ENCODE peak calls at places on chromosomes 12 and 14, in nine cellular contexts. K is activated naive CD4-positive, alpha-beta T cell treated with anti-CD3 and anti-CD28 coated beads, Interleukin-2, amount 50 U/mL, for 72 hours; B is CD4-positive, CD25-positive, alpha-beta regulatory T cell; P is K562; H is activated CD8-positive, alpha-beta T cell treated with anti-CD3 and anti-CD28 coated beads, Interleukin-2, amount 10 ng/mL, durations not matched to agents 7 days and 5 days; F is SK-N-SH treated with all-trans-retinoic acid at 6 μM for 48 hours; Q is IMR-90; O is heart left ventricle; E is Right ventricle myocardium superior. G is an unnamed sample.

GRCh38 chr12:109309441-109310246 is 560 bp upstream of the FOXN4 start:
- ATAC-seq in K (peak; percentile 29), B (no peak), P (peak; percentile 70), H (peak; percentile 68), F (peak; percentile 25), Q (peak; percentile 44), O (no peak), E (peak; percentile 65), G (peak; percentile 55)

GRCh38 chr14:49314756-49315155 is 271.4 kb downstream of the RPS29 start:
- ATAC-seq in K (no peak), B (no peak), P (no peak), H (no peak), F (no peak), Q (no peak), O (no peak), E (no peak), G (no peak)

GRCh38 chr14:49280566-49280965 is 305.6 kb downstream of the RPS29 start:
- ATAC-seq in K (no peak), B (no peak), P (no peak), H (no peak), F (no peak), Q (no peak), O (no peak), E (no peak), G (no peak)

GRCh38 chr12:8519208-8519607 is 5.9 kb downstream of the CLEC4D start:
- ATAC-seq in K (no peak), B (no peak), P (no peak), H (no peak), F (no peak), Q (no peak), O (peak; percentile 48), E (no peak), G (no peak)

GRCh38 chr12:15546102-15546701 is 223.9 kb downstream of the PTPRO start:
- ATAC-seq in K (peak; percentile 77), B (peak; percentile 91), P (no peak), H (peak; percentile 82), F (peak; percentile 66), Q (no peak), O (no peak), E (peak; percentile 57), G (no peak)

GRCh38 chr14:98189077-98189476 is 1082.9 kb downstream of the BCL11B start:
- ATAC-seq in K (peak; percentile 66), B (peak; percentile 40), P (no peak), H (peak; percentile 69), F (no peak), Q (no peak), O (no peak), E (no peak), G (no peak)

GRCh38 chr14:46651526-46652144 is at the start of gene RPL10L:
- ATAC-seq in K (no peak), B (no peak), P (no peak), H (no peak), F (no peak), Q (no peak), O (no peak), E (no peak), G (no peak)

GRCh38 chr12:112858776-112859175 is 48.0 kb upstream of the OAS1 start:
- ATAC-seq in K (no peak), B (no peak), P (no peak), H (no peak), F (no peak), Q (no peak), O (no peak), E (no peak), G (no peak)

GRCh38 chr12:92624236-92624635 is 78.6 kb upstream of the PLEKHG7 start:
- ATAC-seq in K (no peak), B (no peak), P (no peak), H (no peak), F (peak; percentile 45), Q (peak; percentile 70), O (no peak), E (no peak), G (no peak)

GRCh38 chr12:14959463-14959862 is 1.9 kb downstream of the ARHGDIB start:
- ATAC-seq in K (peak; percentile 2), B (no peak), P (no peak), H (no peak), F (no peak), Q (no peak), O (peak; percentile 8), E (peak; percentile 11), G (no peak)

GRCh38 chr14:74474376-74474775 is 18.7 kb downstream of the NPC2 start:
- ATAC-seq in K (no peak), B (no peak), P (no peak), H (no peak), F (no peak), Q (no peak), O (no peak), E (no peak), G (no peak)

GRCh38 chr14:105248368-105249174 is at the start of gene BTBD6:
- ATAC-seq in K (peak; percentile 97), B (peak; percentile 93), P (no peak), H (peak; percentile 96), F (peak; percentile 95), Q (peak; percentile 92), O (peak; percentile 94), E (peak; percentile 96), G (peak; percentile 95)

GRCh38 chr12:56212360-56212759 is 9.4 kb downstream of the RNF41 start:
- ATAC-seq in K (peak; percentile 96), B (no peak), P (no peak), H (no peak), F (no peak), Q (no peak), O (no peak), E (no peak), G (no peak)

GRCh38 chr14:30528119-30528518 is 30.8 kb upstream of the G2E3 start:
- ATAC-seq in K (no peak), B (no peak), P (no peak), H (no peak), F (no peak), Q (no peak), O (no peak), E (no peak), G (no peak)

GRCh38 chr12:14810167-14810952 is 3.6 kb downstream of the SMCO3 start:
- ATAC-seq in K (no peak), B (no peak), P (no peak), H (no peak), F (no peak), Q (no peak), O (no peak), E (no peak), G (no peak)

GRCh38 chr12:32587536-32588346 is 91.4 kb upstream of the DNM1L start:
- ATAC-seq in K (no peak), B (no peak), P (no peak), H (no peak), F (no peak), Q (no peak), O (no peak), E (no peak), G (no peak)

GRCh38 chr12:105455250-105455649 is 124.8 kb downstream of the C12orf75 start:
- ATAC-seq in K (no peak), B (no peak), P (no peak), H (no peak), F (no peak), Q (no peak), O (peak; percentile 57), E (peak; percentile 55), G (no peak)

GRCh38 chr14:28651148-28651547 is 115.4 kb upstream of the FOXG1 start:
- ATAC-seq in K (no peak), B (no peak), P (no peak), H (no peak), F (no peak), Q (no peak), O (no peak), E (no peak), G (no peak)

GRCh38 chr14:59238242-59238641 is 49.8 kb downstream of the DAAM1 start:
- ATAC-seq in K (no peak), B (no peak), P (no peak), H (no peak), F (no peak), Q (no peak), O (peak; percentile 36), E (peak; percentile 31), G (no peak)

GRCh38 chr14:99412122-99413061 is 68.3 kb downstream of the SETD3 start:
- ATAC-seq in K (peak; percentile 72), B (no peak), P (no peak), H (no peak), F (no peak), Q (no peak), O (no peak), E (no peak), G (no peak)

GRCh38 chr12:124024263-124024678 is 51.3 kb downstream of the ZNF664 start:
- ATAC-seq in K (no peak), B (no peak), P (peak; percentile 61), H (no peak), F (no peak), Q (no peak), O (no peak), E (no peak), G (no peak)

GRCh38 chr12:49761677-49762467 is 20.5 kb downstream of the TMBIM6 start:
- ATAC-seq in K (peak; percentile 60), B (no peak), P (no peak), H (peak; percentile 19), F (no peak), Q (no peak), O (no peak), E (no peak), G (no peak)

GRCh38 chr12:90004319-90005074 is 295.9 kb upstream of the ATP2B1 start:
- ATAC-seq in K (no peak), B (no peak), P (no peak), H (no peak), F (no peak), Q (no peak), O (no peak), E (no peak), G (no peak)

GRCh38 chr14:96349286-96350075 is 13.7 kb downstream of the ATG2B start:
- ATAC-seq in K (peak; percentile 31), B (no peak), P (peak; percentile 81), H (no peak), F (peak; percentile 74), Q (no peak), O (no peak), E (no peak), G (no peak)

GRCh38 chr14:50937325-50937724 is 7.0 kb downstream of the PYGL start:
- ATAC-seq in K (no peak), B (no peak), P (no peak), H (no peak), F (peak; percentile 42), Q (peak; percentile 61), O (no peak), E (no peak), G (no peak)

GRCh38 chr12:3129301-3130052 is 52.3 kb downstream of the TSPAN9 start:
- ATAC-seq in K (peak; percentile 86), B (peak; percentile 43), P (no peak), H (peak; percentile 44), F (no peak), Q (no peak), O (no peak), E (no peak), G (no peak)

GRCh38 chr12:124080649-124081048 is 107.6 kb downstream of the ZNF664 start:
- ATAC-seq in K (no peak), B (no peak), P (no peak), H (no peak), F (no peak), Q (no peak), O (no peak), E (no peak), G (no peak)

GRCh38 chr12:42790761-42791151 is 201.2 kb upstream of the PRICKLE1 start:
- ATAC-seq in K (no peak), B (no peak), P (peak; percentile 37), H (no peak), F (peak; percentile 54), Q (peak; percentile 85), O (no peak), E (peak; percentile 26), G (no peak)

GRCh38 chr12:98013560-98013959 is 501.8 kb upstream of the TMPO start:
- ATAC-seq in K (no peak), B (no peak), P (no peak), H (no peak), F (no peak), Q (no peak), O (no peak), E (no peak), G (no peak)

GRCh38 chr12:48422060-48422459 is 50.3 kb upstream of the ANP32D start:
- ATAC-seq in K (no peak), B (no peak), P (no peak), H (no peak), F (no peak), Q (no peak), O (no peak), E (no peak), G (no peak)

GRCh38 chr12:104522985-104523719 is 66.4 kb downstream of the CHST11 start:
- ATAC-seq in K (no peak), B (no peak), P (peak; percentile 33), H (peak; percentile 24), F (no peak), Q (no peak), O (no peak), E (no peak), G (no peak)